ENCODE peak calls at places on chromosomes 7 and 10, in six cellular contexts. C is OCI-LY7, X is mammary epithelial cell, S is H1, O is fibroblast of lung, D is MM.1S. T is an unnamed sample.

GRCh38 chr10:49230004-49230403 is 41.8 kb upstream of the TMEM273 start:
- DNase-seq in X (no peak), C (no peak), S (no peak), O (no peak), D (no peak), T (no peak)

GRCh38 chr7:70520604-70521003 is 611.3 kb upstream of the GALNT17 start:
- DNase-seq in D (no peak), S (no peak), C (no peak), O (no peak), X (no peak), T (no peak)

GRCh38 chr7:151666886-151667285 is 147.2 kb upstream of the RHEB start:
- DNase-seq in O (no peak), D (no peak), X (no peak), C (no peak), S (no peak), T (no peak)

GRCh38 chr10:14129770-14130169 is 201.0 kb downstream of the FRMD4A start:
- DNase-seq in O (no peak), C (no peak), S (no peak), X (no peak), D (no peak), T (no peak)

GRCh38 chr7:68503400-68503799 is 1094.9 kb upstream of the AUTS2 start:
- DNase-seq in C (no peak), O (no peak), S (no peak), D (no peak), X (no peak), T (no peak)

GRCh38 chr10:26213157-26213780 is 3.3 kb upstream of the GAD2 start:
- DNase-seq in S (no peak), C (no peak), O (no peak), D (no peak), X (no peak), T (no peak)

GRCh38 chr10:48439031-48439430 is 132.6 kb downstream of the MAPK8 start:
- DNase-seq in X (peak; percentile 24), O (peak; percentile 72), D (no peak), S (no peak), C (no peak), T (peak; percentile 37)

GRCh38 chr7:99559276-99559915 is 954 bp downstream of the ZNF655 start:
- DNase-seq in D (no peak), X (no peak), O (no peak), C (no peak), S (no peak), T (peak; percentile 52)

GRCh38 chr7:77950548-77950947 is 152.0 kb downstream of the PHTF2 start:
- DNase-seq in D (no peak), S (no peak), C (no peak), X (no peak), O (no peak), T (no peak)

GRCh38 chr7:13279854-13280435 is 592.5 kb downstream of the ARL4A start:
- DNase-seq in D (peak; percentile 57), X (no peak), C (peak; percentile 56), S (no peak), O (peak; percentile 55), T (peak; percentile 27)

GRCh38 chr7:128841961-128842673 is 11.9 kb downstream of the FLNC start:
- DNase-seq in X (no peak), O (no peak), S (no peak), D (peak; percentile 59), C (peak; percentile 66), T (peak; percentile 51)

GRCh38 chr10:32650246-32650655 is 204.3 kb downstream of the CCDC7 start:
- DNase-seq in D (no peak), O (peak; percentile 2), S (no peak), C (no peak), X (peak; percentile 84), T (no peak)

GRCh38 chr10:27242951-27243551 is 2.5 kb upstream of the ACBD5 start:
- DNase-seq in C (peak; percentile 85), O (peak; percentile 70), D (peak; percentile 82), X (peak; percentile 76), S (no peak), T (peak; percentile 89)

GRCh38 chr7:14023342-14023741 is 33.9 kb upstream of the ETV1 start:
- DNase-seq in X (no peak), D (no peak), S (no peak), O (no peak), C (no peak), T (no peak)

GRCh38 chr10:68154211-68154497 is 44.9 kb downstream of the MYPN start:
- DNase-seq in O (peak; percentile 79), D (no peak), S (no peak), C (peak; percentile 10), X (no peak), T (no peak)

GRCh38 chr10:68153473-68154210 is 44.4 kb downstream of the MYPN start:
- DNase-seq in O (peak; percentile 98), S (peak; percentile 53), D (no peak), X (peak; percentile 93), C (no peak), T (peak; percentile 99)

GRCh38 chr10:68155615-68156205 is 46.4 kb downstream of the MYPN start:
- DNase-seq in D (no peak), S (no peak), O (no peak), C (no peak), X (no peak), T (peak; percentile 14)

GRCh38 chr10:68158031-68158430 is 48.7 kb downstream of the MYPN start:
- DNase-seq in S (no peak), D (no peak), O (no peak), X (no peak), C (no peak), T (no peak)

GRCh38 chr10:68156373-68157185 is 47.3 kb downstream of the MYPN start:
- DNase-seq in O (peak; percentile 82), D (peak; percentile 64), X (peak; percentile 43), C (peak; percentile 69), S (no peak), T (peak; percentile 59)
- H2AFZ ChIP-seq in O (no peak overlapping the region), D (no peak overlapping the region), X (no peak overlapping the region), C (no peak overlapping the region), S (no peak overlapping the region), T (no peak overlapping the region)

GRCh38 chr10:8591619-8592018 is 537.1 kb downstream of the GATA3 start:
- DNase-seq in S (no peak), X (peak; percentile 42), C (no peak), O (no peak), D (no peak), T (no peak)

GRCh38 chr10:8594176-8594575 is 539.7 kb downstream of the GATA3 start:
- DNase-seq in S (no peak), X (peak; percentile 98), O (no peak), C (no peak), D (no peak), T (no peak)

GRCh38 chr10:8595140-8595539 is 540.7 kb downstream of the GATA3 start:
- DNase-seq in O (no peak), C (no peak), D (no peak), X (no peak), S (no peak), T (no peak)

GRCh38 chr10:8596929-8597472 is 542.5 kb downstream of the GATA3 start:
- DNase-seq in O (no peak), D (no peak), C (no peak), S (no peak), X (peak; percentile 84), T (no peak)

GRCh38 chr10:8594711-8595110 is 540.2 kb downstream of the GATA3 start:
- DNase-seq in X (peak; percentile 66), C (no peak), O (no peak), S (no peak), D (no peak), T (no peak)
- H2AFZ ChIP-seq in X (peak overlapping the region; percentile 87), C (no peak overlapping the region), O (no peak overlapping the region), S (no peak overlapping the region), D (no peak overlapping the region), T (no peak overlapping the region)

GRCh38 chr10:63578501-63578900 is 57.3 kb downstream of the REEP3 start:
- DNase-seq in C (no peak), S (no peak), X (no peak), D (no peak), O (no peak), T (no peak)
- H2AFZ ChIP-seq in C (no peak overlapping the region), S (no peak overlapping the region), X (no peak overlapping the region), D (no peak overlapping the region), O (no peak overlapping the region), T (no peak overlapping the region)

GRCh38 chr10:77475522-77475921 is 162.1 kb downstream of the KCNMA1 start:
- DNase-seq in X (no peak), C (no peak), D (no peak), S (no peak), O (no peak), T (no peak)

GRCh38 chr10:77478248-77478963 is 159.2 kb downstream of the KCNMA1 start:
- DNase-seq in S (no peak), D (no peak), O (peak; percentile 83), C (no peak), X (peak; percentile 85), T (peak; percentile 87)

GRCh38 chr10:77474386-77474785 is 163.2 kb downstream of the KCNMA1 start:
- DNase-seq in S (no peak), O (no peak), X (no peak), D (no peak), C (no peak), T (no peak)

GRCh38 chr10:77472146-77472545 is 165.5 kb downstream of the KCNMA1 start:
- DNase-seq in X (no peak), D (no peak), S (no peak), O (no peak), C (no peak), T (no peak)

GRCh38 chr10:77474939-77475338 is 162.7 kb downstream of the KCNMA1 start:
- DNase-seq in X (no peak), S (no peak), O (no peak), D (no peak), C (no peak), T (no peak)
- H2AFZ ChIP-seq in X (no peak overlapping the region), S (no peak overlapping the region), O (no peak overlapping the region), D (no peak overlapping the region), C (no peak overlapping the region), T (no peak overlapping the region)

GRCh38 chr10:114937962-114938817 is at the start of gene TRUB1:
- DNase-seq in O (peak; percentile 97), S (peak; percentile 84), X (peak; percentile 92), D (peak; percentile 94), C (peak; percentile 94), T (peak; percentile 97)
- H2AFZ ChIP-seq in O (peak within 1 kb of the TSS; percentile 84), S (peak within 1 kb of the TSS; percentile 87), X (peak within 1 kb of the TSS; percentile 91), D (peak within 1 kb of the TSS; percentile 94), C (peak within 1 kb of the TSS; percentile 91), T (peak within 1 kb of the TSS; percentile 78)